ENCODE peak calls at places on chromosomes 4 and X, in eight cellular contexts. M is left ventricle myocardium inferior; D is SJSA1; K is CD4-positive, CD25-positive, alpha-beta regulatory T cell; P is effector memory CD4-positive, alpha-beta T cell; R is transverse colon; E is CD8-positive, alpha-beta T cell; N is RWPE2. J is an unnamed sample.

GRCh38 chr4:6201580-6202091 is 1.3 kb upstream of the JAKMIP1 start:
- DNase-seq in N (no peak), R (peak; percentile 19), M (no peak), D (no peak), K (peak; percentile 35), E (peak; percentile 29), P (no peak), J (no peak)

GRCh38 chrX:107715331-107716044 is 60.1 kb downstream of the TSC22D3 start:
- DNase-seq in R (peak; percentile 11), D (no peak), K (peak; percentile 24), M (no peak), N (no peak), P (no peak), E (peak; percentile 28), J (no peak)

GRCh38 chr4:4764506-4764905 is 95.0 kb upstream of the MSX1 start:
- DNase-seq in D (no peak), E (no peak), R (no peak), N (no peak), P (no peak), M (no peak), K (no peak), J (no peak)

GRCh38 chrX:46477435-46477834 is 67.8 kb downstream of the ZNF674 start:
- DNase-seq in R (no peak), M (no peak), N (no peak), D (no peak), K (no peak), E (no peak), P (no peak), J (no peak)

GRCh38 chr4:64784125-64784524 is 374.9 kb upstream of the TECRL start:
- DNase-seq in R (no peak), K (no peak), P (no peak), D (peak; percentile 10), N (no peak), E (no peak), M (no peak), J (no peak)

GRCh38 chrX:38236901-38237615 is 16.4 kb upstream of the SRPX start:
- DNase-seq in M (no peak), E (no peak), N (no peak), K (no peak), R (no peak), P (no peak), D (no peak), J (no peak)

GRCh38 chr4:168610911-168611530 is 114.2 kb downstream of the PALLD start:
- DNase-seq in M (no peak), D (no peak), R (no peak), E (no peak), P (no peak), N (no peak), K (no peak), J (no peak)

GRCh38 chr4:76198411-76199237 is 15.0 kb downstream of the SCARB2 start:
- DNase-seq in D (peak; percentile 77), M (peak; percentile 46), R (peak; percentile 85), E (peak; percentile 31), N (no peak), P (no peak), K (no peak), J (no peak)

GRCh38 chrX:101210630-101211029 is 9.0 kb upstream of the DRP2 start:
- DNase-seq in D (no peak), R (no peak), N (no peak), P (no peak), M (no peak), E (no peak), K (no peak), J (no peak)

GRCh38 chr4:52298444-52298843 is 247.3 kb downstream of the SPATA18 start:
- DNase-seq in N (no peak), P (no peak), E (no peak), M (no peak), D (no peak), K (no peak), R (no peak), J (no peak)

GRCh38 chr4:70619288-70619687 is 9.3 kb upstream of the ENAM start:
- DNase-seq in R (no peak), P (no peak), K (no peak), M (no peak), N (no peak), E (no peak), D (no peak), J (no peak)

GRCh38 chr4:168440442-168441264 is 39.6 kb downstream of the DDX60L start:
- DNase-seq in M (no peak), R (no peak), N (no peak), E (no peak), D (peak; percentile 22), P (no peak), K (no peak), J (no peak)

GRCh38 chrX:129748265-129748664 is 9.5 kb downstream of the XPNPEP2 start:
- DNase-seq in K (no peak), N (no peak), D (no peak), E (no peak), P (no peak), R (no peak), M (no peak), J (no peak)

GRCh38 chr4:89712141-89712540 is 124.8 kb downstream of the SNCA start:
- DNase-seq in N (no peak), M (no peak), P (no peak), E (no peak), K (no peak), D (peak; percentile 13), R (no peak), J (no peak)

GRCh38 chrX:85963736-85964135 is 83.6 kb downstream of the CHM start:
- DNase-seq in R (no peak), M (no peak), E (no peak), P (no peak), N (no peak), K (no peak), D (peak; percentile 8), J (peak; percentile 5)

GRCh38 chr4:84381759-84382158 is 117.3 kb downstream of the NKX6-1 start:
- DNase-seq in D (no peak), E (no peak), R (no peak), M (no peak), P (no peak), K (no peak), N (no peak), J (no peak)

GRCh38 chr4:9901262-9901661 is 119.8 kb downstream of the DRD5 start:
- DNase-seq in N (no peak), M (no peak), P (no peak), E (no peak), K (no peak), R (no peak), D (no peak), J (no peak)

GRCh38 chr4:57080781-57081650 is 29.2 kb downstream of the IGFBP7 start:
- DNase-seq in D (peak; percentile 97), P (no peak), K (no peak), N (peak; percentile 66), R (no peak), E (no peak), M (no peak), J (no peak)

GRCh38 chr4:155768370-155768769 is 9.5 kb downstream of the GUCY1B1 start:
- DNase-seq in E (no peak), K (no peak), M (no peak), R (no peak), D (no peak), P (no peak), N (no peak), J (no peak)

GRCh38 chr4:37244583-37245390 is at the start of gene NWD2:
- DNase-seq in R (peak; percentile 13), E (no peak), M (no peak), D (no peak), N (peak; percentile 38), K (no peak), P (no peak), J (peak; percentile 5)

GRCh38 chr4:183295711-183296110 is 24.4 kb downstream of the CLDN22 start:
- DNase-seq in E (no peak), M (no peak), R (no peak), N (no peak), P (no peak), K (no peak), D (peak; percentile 11), J (no peak)
- H3K36me3 ChIP-seq in E (no peaks in the 10 kb centered on the region), M (peaks cover 58% of the 10 kb centered on the region), R (no peaks in the 10 kb centered on the region), N (peaks cover 20% of the 10 kb centered on the region), P (no peaks in the 10 kb centered on the region), K (no peaks in the 10 kb centered on the region), D (peaks cover 74% of the 10 kb centered on the region), J (peaks cover 35% of the 10 kb centered on the region)

DNA sequence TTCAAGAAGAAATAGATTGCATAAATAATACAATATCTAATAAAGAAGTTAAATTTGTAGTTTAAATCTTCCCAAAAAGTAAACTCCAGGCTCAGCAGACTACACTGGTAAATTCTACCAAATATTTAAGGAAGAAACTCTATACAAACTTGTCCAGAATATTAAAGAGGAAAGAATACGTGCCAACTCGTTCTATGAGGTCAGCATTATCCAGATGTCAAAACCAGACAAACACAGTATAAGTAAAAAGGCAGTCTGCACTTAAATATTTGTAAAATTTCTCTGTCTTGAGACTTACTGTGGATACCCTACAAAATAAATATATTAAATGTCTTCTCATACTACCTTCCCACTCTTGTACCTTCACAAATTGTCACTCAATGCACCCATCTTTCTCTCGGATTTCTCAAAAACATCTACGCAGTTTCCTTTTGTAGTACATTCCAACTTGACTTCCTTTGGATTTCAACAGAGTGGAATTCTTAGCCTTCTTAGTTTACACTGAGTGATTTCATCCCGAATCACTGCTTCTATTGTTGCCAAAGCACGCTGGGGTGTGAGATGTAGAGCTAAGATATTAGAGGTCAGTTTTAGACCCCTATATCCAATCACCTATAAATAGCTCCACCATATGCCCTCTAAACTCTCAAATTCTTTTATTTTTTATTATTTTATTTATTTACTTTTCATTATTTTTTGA is 71.6 kb upstream of the MAB21L2 start:
- DNase-seq in N (no peak), D (no peak), E (no peak), R (no peak), K (no peak), M (no peak), P (no peak), J (no peak)
- H3K4me3 ChIP-seq in N (peak overlapping the region; percentile 6), D (no peak overlapping the region), E (no peak overlapping the region), R (peak overlapping the region; percentile 12), K (no peak overlapping the region), M (peak overlapping the region; percentile 10), P (no peak overlapping the region), J (no peak overlapping the region)

DNA sequence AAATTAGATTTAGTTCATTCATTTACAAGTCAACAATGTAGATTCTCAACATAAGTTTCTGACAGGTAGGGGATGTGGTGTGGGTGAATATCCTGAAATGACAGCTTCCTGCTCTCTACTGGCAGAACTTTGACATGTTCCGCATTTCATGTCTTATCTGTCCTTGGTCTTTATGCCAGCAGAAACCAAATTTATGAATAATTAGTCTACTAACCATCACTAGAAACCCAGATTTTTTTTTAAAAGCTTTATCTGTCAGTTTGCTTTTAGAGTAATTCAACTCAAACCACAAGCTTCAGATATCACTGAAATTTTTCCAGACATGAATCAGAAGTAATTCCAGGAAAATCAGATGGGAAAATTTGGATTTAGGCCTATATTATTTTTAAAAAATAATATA is 17.9 kb downstream of the COQ2 start:
- DNase-seq in P (no peak), E (no peak), N (no peak), M (no peak), K (peak; percentile 46), R (no peak), D (no peak), J (no peak)
- H3K36me3 ChIP-seq in P (no peaks in the 10 kb centered on the region), E (no peaks in the 10 kb centered on the region), N (peaks cover 42% of the 10 kb centered on the region), M (peaks cover 77% of the 10 kb centered on the region), K (peaks cover 9% of the 10 kb centered on the region), R (no peaks in the 10 kb centered on the region), D (peaks cover 35% of the 10 kb centered on the region), J (peaks cover 34% of the 10 kb centered on the region)

DNA sequence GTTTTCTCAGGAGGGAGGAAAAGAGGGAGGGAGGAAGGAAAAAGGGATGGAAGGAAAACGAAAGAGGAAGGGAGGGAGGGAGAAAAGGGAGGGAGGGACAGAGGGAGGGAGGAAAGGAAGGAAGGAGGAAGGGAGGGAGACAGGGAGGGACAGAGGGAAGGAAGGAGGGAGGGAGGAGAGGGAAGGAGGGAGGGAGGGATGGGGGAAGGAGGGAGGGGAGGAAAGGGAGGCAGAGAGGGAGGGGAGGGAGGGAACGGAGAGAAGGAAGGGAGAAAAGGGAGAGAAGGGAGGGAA is 15.4 kb downstream of the DHRSX start:
- DNase-seq in M (no peak), N (no peak), E (no peak), R (no peak), D (no peak), P (no peak), K (no peak), J (no peak)
- H3K4me3 ChIP-seq in M (peak overlapping the region; percentile 52), N (no peak overlapping the region), E (no peak overlapping the region), R (peak overlapping the region; percentile 23), D (no peak overlapping the region), P (no peak overlapping the region), K (no peak overlapping the region), J (no peak overlapping the region)

J was measured in NT2/D1.